ENCODE peak calls at places on chromosomes 11 and 22, in eight cellular contexts. W is NCI-H526; D is activated CD8-positive, alpha-beta T cell treated with anti-CD3 and anti-CD28 coated beads, Interleukin-2, amount 10 ng/mL, durations not matched to agents 7 days and 5 days; A is NCI-H446; R is stimulated activated CD8-positive, alpha-beta memory T cell treated with anti-CD3 and anti-CD28 coated beads, Interleukin-12 subunit alpha, Interleukin-12 subunit beta, amount 100 ng/mL, for 1 hour; X is frontal cortex; J is activated CD4-positive, alpha-beta T cell treated with anti-CD3 and anti-CD28 coated beads, Interleukin-2, amount 50 U/mL, for 1 hour; Q is cardiac septum. K is an unnamed sample.

GRCh38 chr11:42841563-42841962 is 470.2 kb upstream of the API5 start:
- DNase-seq in W (no peak), D (no peak), A (no peak), R (no peak), X (no peak), J (no peak), Q (no peak), K (no peak)

GRCh38 chr11:120662071-120662611 is 150.6 kb downstream of the GRIK4 start:
- DNase-seq in W (no peak), D (no peak), A (no peak), R (no peak), X (no peak), J (no peak), Q (no peak), K (no peak)

GRCh38 chr11:4049006-4049405 is 45.6 kb upstream of the RRM1 start:
- DNase-seq in W (no peak), D (no peak), A (no peak), R (no peak), X (no peak), J (no peak), Q (no peak), K (no peak)

GRCh38 chr22:47105085-47105484 is 342.6 kb downstream of the TBC1D22A start:
- DNase-seq in W (no peak), D (no peak), A (no peak), R (no peak), X (no peak), J (no peak), Q (no peak), K (no peak)

GRCh38 chr22:44193537-44193896 is 12.8 kb downstream of the PARVG start:
- DNase-seq in W (no peak), D (no peak), A (no peak), R (no peak), X (no peak), J (no peak), Q (no peak), K (peak; percentile 55)

GRCh38 chr11:103109818-103110388 is 677 bp downstream of the DYNC2H1 start:
- DNase-seq in W (peak; percentile 80), D (no peak), A (no peak), R (no peak), X (no peak), J (no peak), Q (no peak), K (no peak)

GRCh38 chr11:108965602-108966001 is 300.7 kb downstream of the DDX10 start:
- DNase-seq in W (no peak), D (no peak), A (no peak), R (no peak), X (no peak), J (no peak), Q (no peak), K (peak; percentile 38)

GRCh38 chr11:78886616-78887015 is 312.0 kb upstream of the NARS2 start:
- DNase-seq in W (no peak), D (no peak), A (no peak), R (no peak), X (no peak), J (no peak), Q (no peak), K (peak; percentile 81)

GRCh38 chr22:50722716-50723428 is 15.1 kb upstream of the ACR start:
- DNase-seq in W (no peak), D (no peak), A (no peak), R (no peak), X (no peak), J (no peak), Q (no peak), K (no peak)

GRCh38 chr11:68036717-68037239 is 2.0 kb upstream of the TCIRG1 start:
- DNase-seq in W (no peak), D (peak; percentile 30), A (no peak), R (no peak), X (peak; percentile 69), J (no peak), Q (peak; percentile 93), K (no peak)

GRCh38 chr11:69200331-69201047 is 44.8 kb downstream of the SMIM38 start:
- DNase-seq in W (peak; percentile 19), D (no peak), A (no peak), R (no peak), X (no peak), J (no peak), Q (peak; percentile 73), K (no peak)

GRCh38 chr11:83784419-83784818 is 498.3 kb upstream of the CCDC90B start:
- DNase-seq in W (no peak), D (no peak), A (no peak), R (no peak), X (no peak), J (no peak), Q (no peak), K (no peak)

GRCh38 chr22:31143038-31143437 is 2.7 kb upstream of the PLA2G3 start:
- DNase-seq in W (no peak), D (no peak), A (no peak), R (no peak), X (no peak), J (no peak), Q (no peak), K (no peak)

GRCh38 chr11:124402326-124402922 is 3.6 kb upstream of the OR8B3 start:
- DNase-seq in W (peak; percentile 94), D (peak; percentile 68), A (no peak), R (peak; percentile 14), X (peak; percentile 39), J (peak; percentile 21), Q (no peak), K (peak; percentile 64)

K was measured in mammary epithelial cell.